ENCODE peak calls at places on chromosomes 3 and 15, in seven cellular contexts. U is Panc1; P is hepatocyte; Q is adipocyte; B is naive thymus-derived CD4-positive, alpha-beta T cell; D is heart left ventricle; C is adrenal gland. O is an unnamed sample.

GRCh38 chr3:167653750-167654149 is at the start of gene WDR49:
- DNase-seq in C (no peak), B (no peak), Q (no peak), U (no peak), D (no peak), P (no peak), O (no peak)

GRCh38 chr3:70916375-70917055 is 604.1 kb upstream of the MDFIC2 start:
- DNase-seq in P (peak; percentile 35), D (no peak), B (no peak), U (no peak), C (no peak), Q (peak; percentile 4), O (no peak)

GRCh38 chr3:142315083-142315482 is 89.7 kb upstream of the GK5 start:
- DNase-seq in B (no peak), U (no peak), C (no peak), P (no peak), Q (peak; percentile 62), D (no peak), O (peak; percentile 53)

GRCh38 chr3:115580566-115580965 is 42.7 kb upstream of the GAP43 start:
- DNase-seq in P (no peak), U (no peak), Q (peak; percentile 44), D (no peak), B (no peak), C (no peak), O (no peak)

GRCh38 chr3:111331306-111331705 is 210.7 kb upstream of the CD96 start:
- DNase-seq in Q (no peak), B (no peak), U (no peak), D (no peak), P (no peak), C (no peak), O (no peak)

GRCh38 chr3:128430276-128430675 is 36.4 kb downstream of the DNAJB8 start:
- DNase-seq in B (no peak), D (no peak), P (no peak), U (no peak), C (no peak), Q (no peak), O (no peak)

GRCh38 chr15:78195735-78196201 is 38.6 kb downstream of the ACSBG1 start:
- DNase-seq in B (peak; percentile 55), U (no peak), Q (peak; percentile 25), P (peak; percentile 67), D (no peak), C (peak; percentile 48), O (peak; percentile 31)

GRCh38 chr15:25773248-25773647 is 89.9 kb downstream of the ATP10A start:
- DNase-seq in D (no peak), Q (no peak), B (no peak), C (no peak), P (no peak), U (no peak), O (no peak)

GRCh38 chr3:179613807-179614206 is 9.2 kb downstream of the NDUFB5 start:
- DNase-seq in C (no peak), B (no peak), P (peak; percentile 4), D (no peak), U (no peak), Q (peak; percentile 62), O (no peak)

GRCh38 chr3:63863150-63864007 is at the start of the genes ATXN7 and THOC7:
- DNase-seq in B (peak; percentile 78), U (no peak), P (peak; percentile 85), D (peak; percentile 72), Q (peak; percentile 87), C (peak; percentile 62), O (peak; percentile 64)

GRCh38 chr3:159829056-159829995 is 159.3 kb upstream of the IL12A start:
- DNase-seq in U (no peak), C (peak; percentile 76), Q (peak; percentile 94), D (no peak), P (peak; percentile 54), B (no peak), O (peak; percentile 97)

GRCh38 chr3:194952882-194953281 is 267.2 kb downstream of the FAM43A start:
- DNase-seq in P (peak; percentile 64), U (no peak), Q (no peak), D (peak; percentile 26), B (no peak), C (no peak), O (no peak)

GRCh38 chr3:190699784-190700183 is 162.7 kb downstream of the GMNC start:
- DNase-seq in D (no peak), C (no peak), Q (no peak), B (no peak), P (no peak), U (no peak), O (no peak)

GRCh38 chr3:77420316-77420715 is 380.4 kb downstream of the ROBO2 start:
- DNase-seq in D (no peak), U (no peak), C (no peak), B (no peak), P (no peak), Q (peak; percentile 24), O (no peak)

GRCh38 chr3:62559831-62560445 is 186.6 kb upstream of the FEZF2 start:
- DNase-seq in Q (peak; percentile 68), U (no peak), B (no peak), C (no peak), D (no peak), P (peak; percentile 39), O (no peak)

GRCh38 chr3:186983372-186984058 is 53.2 kb downstream of the ST6GAL1 start:
- DNase-seq in D (no peak), B (no peak), Q (no peak), C (no peak), P (peak; percentile 21), U (no peak), O (no peak)

GRCh38 chr3:186978712-186979111 is 48.4 kb downstream of the ST6GAL1 start:
- DNase-seq in C (no peak), D (no peak), Q (no peak), U (no peak), P (no peak), B (no peak), O (no peak)

GRCh38 chr3:186980989-186981388 is 50.7 kb downstream of the ST6GAL1 start:
- DNase-seq in D (no peak), B (no peak), P (no peak), C (no peak), U (no peak), Q (no peak), O (no peak)

GRCh38 chr3:186976802-186977201 is 46.5 kb downstream of the ST6GAL1 start:
- DNase-seq in B (no peak), C (no peak), Q (no peak), P (no peak), U (no peak), D (no peak), O (no peak)

GRCh38 chr3:186979837-186980236 is 49.5 kb downstream of the ST6GAL1 start:
- DNase-seq in P (no peak), D (no peak), B (no peak), U (no peak), C (no peak), Q (no peak), O (peak; percentile 88)
- H3K4me1 ChIP-seq in P (peaks cover 3% of the 10 kb centered on the region), D (peaks cover 49% of the 10 kb centered on the region), B (no peaks in the 10 kb centered on the region), U (no peaks in the 10 kb centered on the region), C (peaks cover 18% of the 10 kb centered on the region), Q (peaks cover 16% of the 10 kb centered on the region), O (peaks cover 9% of the 10 kb centered on the region)

GRCh38 chr3:184498986-184499606 is 62.5 kb upstream of the EPHB3 start:
- DNase-seq in D (no peak), B (no peak), U (no peak), P (no peak), C (no peak), Q (no peak), O (no peak)

GRCh38 chr3:184505053-184505452 is 56.5 kb upstream of the EPHB3 start:
- DNase-seq in B (no peak), U (no peak), C (no peak), D (no peak), Q (peak; percentile 36), P (no peak), O (no peak)

GRCh38 chr3:184503647-184504046 is 57.9 kb upstream of the EPHB3 start:
- DNase-seq in U (no peak), D (no peak), Q (no peak), P (no peak), C (no peak), B (no peak), O (no peak)

GRCh38 chr3:184500344-184500923 is 61.2 kb upstream of the EPHB3 start:
- DNase-seq in U (no peak), Q (no peak), C (no peak), P (no peak), B (no peak), D (no peak), O (no peak)

GRCh38 chr3:184502123-184502667 is 59.4 kb upstream of the EPHB3 start:
- DNase-seq in C (no peak), B (no peak), P (no peak), D (no peak), Q (no peak), U (no peak), O (no peak)
- H3K27me3 ChIP-seq in C (peaks cover 2% of the 10 kb centered on the region), B (no peaks in the 10 kb centered on the region), P (peaks cover 12% of the 10 kb centered on the region), D (no peaks in the 10 kb centered on the region), Q (peaks cover 17% of the 10 kb centered on the region), U (peaks cover 34% of the 10 kb centered on the region), O (peaks cover 5% of the 10 kb centered on the region)

GRCh38 chr3:49029563-49029884 is 326 bp upstream of the IMPDH2 start:
- DNase-seq in U (no peak), D (no peak), P (no peak), C (no peak), Q (no peak), B (no peak), O (no peak)

GRCh38 chr3:49030331-49030730 is 1.1 kb upstream of the IMPDH2 start:
- DNase-seq in U (no peak), B (no peak), Q (no peak), P (no peak), C (peak; percentile 24), D (no peak), O (no peak)

GRCh38 chr3:49032646-49033304 is 3.6 kb upstream of the IMPDH2 start:
- DNase-seq in B (no peak), C (peak; percentile 39), Q (no peak), P (no peak), D (no peak), U (no peak), O (peak; percentile 29)

GRCh38 chr3:49035278-49035677 is 6.1 kb upstream of the IMPDH2 start:
- DNase-seq in U (no peak), B (no peak), D (no peak), P (no peak), C (no peak), Q (no peak), O (no peak)
- H3K36me3 ChIP-seq in U (peaks cover 16% of the 10 kb centered on the region), B (peaks cover 7% of the 10 kb centered on the region), D (peaks cover 99% of the 10 kb centered on the region), P (no peaks in the 10 kb centered on the region), C (peaks cover 48% of the 10 kb centered on the region), Q (peaks cover 71% of the 10 kb centered on the region), O (peaks cover 18% of the 10 kb centered on the region)

GRCh38 chr3:150348500-150348899 is 59.6 kb upstream of the TSC22D2 start:
- DNase-seq in Q (peak; percentile 91), B (no peak), P (peak; percentile 62), D (no peak), U (peak; percentile 88), C (peak; percentile 58), O (peak; percentile 95)
- H3K4me1 ChIP-seq in Q (peaks cover 56% of the 10 kb centered on the region), B (no peaks in the 10 kb centered on the region), P (peaks cover 32% of the 10 kb centered on the region), D (peaks cover 17% of the 10 kb centered on the region), U (peaks cover 92% of the 10 kb centered on the region), C (peaks cover 5% of the 10 kb centered on the region), O (peaks cover 84% of the 10 kb centered on the region)

DNA sequence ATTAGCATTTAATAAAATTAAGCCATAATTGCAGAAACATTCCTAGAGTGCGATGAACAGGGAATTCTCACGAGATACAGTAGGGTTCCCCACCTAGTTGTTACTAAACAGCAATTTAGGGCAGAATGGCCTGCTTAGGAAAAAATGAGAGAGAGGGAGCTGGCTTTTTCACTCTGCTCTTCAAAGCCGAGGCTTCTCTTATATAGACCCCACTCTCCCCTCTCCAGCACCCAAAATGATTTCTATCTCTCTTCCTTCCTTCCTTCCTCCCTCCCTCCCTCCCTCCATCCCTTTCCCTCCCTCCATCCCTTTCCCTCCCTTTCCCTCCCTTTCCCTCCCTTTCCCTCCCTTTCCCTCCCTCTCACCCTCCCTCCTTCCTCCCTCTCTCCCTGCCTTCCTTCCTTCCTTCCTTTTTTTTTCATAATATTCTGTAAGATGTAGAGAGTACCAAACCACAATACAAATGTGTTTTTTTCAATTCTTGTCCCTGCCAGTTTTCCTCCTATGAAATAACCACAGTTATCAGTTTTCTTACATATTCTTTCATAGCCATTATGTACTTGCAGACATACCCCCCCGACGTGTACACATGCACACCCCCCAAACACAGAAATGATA is 48.1 kb upstream of the ZCWPW2 start:
- DNase-seq in C (no peak), P (no peak), Q (no peak), U (no peak), D (no peak), B (no peak), O (no peak)
- H3K27me3 ChIP-seq in C (no peaks in the 10 kb centered on the region), P (no peaks in the 10 kb centered on the region), Q (no peaks in the 10 kb centered on the region), U (no peaks in the 10 kb centered on the region), D (no peaks in the 10 kb centered on the region), B (no peaks in the 10 kb centered on the region), O (no peaks in the 10 kb centered on the region)